ENCODE peak calls at places on chromosomes 16 and 17, in ten cellular contexts. T is skeletal muscle cell; V is mucosa of descending colon; F is GM23248; C is thoracic aorta; G is HFF-Myc; N is CD8-positive, alpha-beta memory T cell; H is fibroblast of the aortic adventitia; P is NB4; X is uterus. M is an unnamed sample.

GRCh38 chr17:55157165-55157564 is 107.6 kb upstream of the HLF start:
- DNase-seq in T (no peak), V (no peak), F (peak), C (no peak), G (no peak), N (no peak), H (no peak), P (no peak), X (no peak), M (peak)

GRCh38 chr16:81313731-81314602 is 795 bp upstream of the GAN start:
- DNase-seq in T (no peak), V (no peak), F (peak), C (no peak), G (no peak), N (no peak), H (peak), P (no peak), X (no peak), M (no peak)

GRCh38 chr16:27762441-27762840 is 212.5 kb downstream of the KATNIP start:
- DNase-seq in T (no peak), V (peak), F (peak), C (no peak), G (no peak), N (no peak), H (peak), P (no peak), X (no peak), M (no peak)

GRCh38 chr17:37719866-37720265 is 25.0 kb downstream of the HNF1B start:
- DNase-seq in T (no peak), V (no peak), F (no peak), C (no peak), G (no peak), N (no peak), H (no peak), P (no peak), X (no peak), M (no peak)

GRCh38 chr17:44934745-44935105 is 12.8 kb downstream of the KIF18B start:
- DNase-seq in T (no peak), V (no peak), F (no peak), C (no peak), G (no peak), N (no peak), H (no peak), P (no peak), X (no peak), M (no peak)

GRCh38 chr17:72397223-72397667 is 276.4 kb downstream of the SOX9 start:
- DNase-seq in T (no peak), V (no peak), F (no peak), C (no peak), G (no peak), N (no peak), H (no peak), P (no peak), X (no peak), M (no peak)

GRCh38 chr17:44389723-44390202 is 314 bp upstream of the ITGA2B start:
- DNase-seq in T (no peak), V (no peak), F (no peak), C (no peak), G (no peak), N (no peak), H (no peak), P (peak), X (no peak), M (no peak)

GRCh38 chr17:81480140-81480917 is 32.3 kb downstream of the ACTG1 start:
- DNase-seq in T (peak), V (no peak), F (peak), C (no peak), G (no peak), N (no peak), H (peak), P (no peak), X (no peak), M (no peak)

GRCh38 chr17:76232342-76232741 is 8.0 kb downstream of the RNF157 start:
- DNase-seq in T (no peak), V (no peak), F (peak), C (no peak), G (peak), N (no peak), H (peak), P (no peak), X (no peak), M (no peak)

GRCh38 chr17:21001813-21002221 is 41.0 kb downstream of the USP22 start:
- DNase-seq in T (no peak), V (peak), F (peak), C (no peak), G (no peak), N (no peak), H (no peak), P (no peak), X (no peak), M (no peak)

GRCh38 chr17:57708401-57708800 is 36.7 kb downstream of the CCDC182 start:
- DNase-seq in T (peak), V (no peak), F (peak), C (no peak), G (no peak), N (no peak), H (no peak), P (peak), X (no peak), M (no peak)

GRCh38 chr17:15467592-15467991 is at the start of gene CDRT4:
- DNase-seq in T (no peak), V (no peak), F (no peak), C (no peak), G (no peak), N (no peak), H (no peak), P (no peak), X (no peak), M (no peak)

GRCh38 chr16:89197633-89198416 is 2.5 kb downstream of the SLC22A31 start:
- DNase-seq in T (no peak), V (peak), F (no peak), C (no peak), G (no peak), N (no peak), H (no peak), P (no peak), X (no peak), M (no peak)

GRCh38 chr16:56425439-56425832 is at the start of gene AMFR:
- DNase-seq in T (peak), V (peak), F (peak), C (no peak), G (no peak), N (peak), H (peak), P (peak), X (peak), M (peak)

GRCh38 chr17:58658804-58659713 is 32.8 kb downstream of the TEX14 start:
- DNase-seq in T (peak), V (peak), F (peak), C (peak), G (peak), N (peak), H (peak), P (peak), X (peak), M (peak)

GRCh38 chr16:1244881-1245280 is 4.4 kb downstream of the TPSAB1 start:
- DNase-seq in T (no peak), V (no peak), F (no peak), C (no peak), G (no peak), N (no peak), H (no peak), P (peak), X (no peak), M (no peak)

GRCh38 chr16:64391009-64391663 is 730.7 kb downstream of the CDH11 start:
- DNase-seq in T (no peak), V (no peak), F (peak), C (no peak), G (no peak), N (no peak), H (peak), P (no peak), X (no peak), M (no peak)

GRCh38 chr17:57671546-57672204 is 73.4 kb downstream of the CCDC182 start:
- DNase-seq in T (peak), V (peak), F (peak), C (peak), G (no peak), N (peak), H (peak), P (peak), X (peak), M (peak)

GRCh38 chr16:3819741-3820724 is 60.5 kb downstream of the CREBBP start:
- DNase-seq in T (peak), V (no peak), F (peak), C (no peak), G (peak), N (no peak), H (peak), P (no peak), X (no peak), M (peak)

GRCh38 chr16:54460254-54460860 is 173.8 kb upstream of the IRX3 start:
- DNase-seq in T (no peak), V (no peak), F (peak), C (no peak), G (no peak), N (no peak), H (peak), P (no peak), X (no peak), M (no peak)

GRCh38 chr17:77496831-77497577 is 356.2 kb downstream of the SEC14L1 start:
- DNase-seq in T (no peak), V (no peak), F (no peak), C (no peak), G (no peak), N (no peak), H (no peak), P (no peak), X (peak), M (no peak)

GRCh38 chr16:80045944-80046660 is 445.6 kb upstream of the MAF start:
- DNase-seq in T (no peak), V (no peak), F (no peak), C (no peak), G (no peak), N (no peak), H (no peak), P (no peak), X (no peak), M (no peak)

GRCh38 chr17:16001498-16001897 is 1.9 kb downstream of the TTC19 start:
- DNase-seq in T (no peak), V (no peak), F (peak), C (no peak), G (no peak), N (no peak), H (peak), P (no peak), X (no peak), M (no peak)

GRCh38 chr16:4689864-4690704 is 3.3 kb upstream of the NUDT16L1 start:
- DNase-seq in T (no peak), V (peak), F (no peak), C (no peak), G (no peak), N (no peak), H (no peak), P (peak), X (no peak), M (no peak)

GRCh38 chr17:17670701-17671319 is 10.4 kb upstream of the RAI1 start:
- DNase-seq in T (no peak), V (no peak), F (no peak), C (no peak), G (no peak), N (no peak), H (no peak), P (no peak), X (no peak), M (no peak)

GRCh38 chr16:8885674-8886592 is 3.8 kb downstream of the LITAFD start:
- DNase-seq in T (no peak), V (peak), F (peak), C (no peak), G (no peak), N (no peak), H (peak), P (peak), X (no peak), M (no peak)

GRCh38 chr16:56606071-56606687 is 2.2 kb upstream of the MT2A start:
- DNase-seq in T (peak), V (no peak), F (peak), C (no peak), G (no peak), N (no peak), H (peak), P (no peak), X (peak), M (no peak)

GRCh38 chr17:4607773-4608187 is 23.5 kb downstream of the SMTNL2 start:
- DNase-seq in T (no peak), V (no peak), F (peak), C (no peak), G (no peak), N (no peak), H (peak), P (peak), X (peak), M (peak)

GRCh38 chr16:2910441-2910840 is 1.3 kb upstream of the FLYWCH1 start:
- DNase-seq in T (no peak), V (no peak), F (peak), C (no peak), G (no peak), N (no peak), H (peak), P (no peak), X (no peak), M (no peak)

GRCh38 chr16:46972429-46972970 is 974 bp downstream of the DNAJA2 start:
- DNase-seq in T (no peak), V (no peak), F (peak), C (no peak), G (no peak), N (no peak), H (peak), P (peak), X (no peak), M (no peak)

GRCh38 chr16:3553138-3553923 is 23.9 kb downstream of the NLRC3 start:
- DNase-seq in T (no peak), V (no peak), F (no peak), C (no peak), G (no peak), N (no peak), H (no peak), P (no peak), X (no peak), M (no peak)

DNA sequence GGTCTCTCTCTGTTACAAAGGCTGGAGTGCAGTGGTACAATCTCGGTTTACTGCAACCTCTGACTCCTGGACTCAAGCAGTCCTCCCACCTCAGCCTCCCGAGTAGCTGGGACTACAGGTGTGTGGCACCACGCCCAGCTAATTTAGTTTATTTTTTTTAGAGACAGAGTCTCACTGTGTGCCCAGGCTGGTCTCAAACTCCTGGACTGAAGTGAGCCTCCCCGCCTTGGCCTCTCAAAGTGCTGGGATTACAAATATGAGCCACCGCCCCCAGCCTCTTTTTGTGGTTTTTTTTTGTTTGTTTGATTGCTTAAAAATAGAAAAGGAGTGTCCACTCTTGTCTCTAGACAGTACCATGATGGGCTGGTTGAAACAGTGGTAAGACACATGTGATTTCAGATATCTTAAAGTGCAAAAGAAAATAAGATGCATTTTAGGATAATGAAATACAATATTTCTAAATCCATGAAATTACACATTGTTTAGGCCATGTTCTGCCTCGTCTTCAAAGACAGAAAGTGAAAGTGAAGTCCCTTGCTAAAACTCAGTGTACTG is 27.4 kb downstream of the KIAA0513 start:
- DNase-seq in T (no peak), V (no peak), F (no peak), C (no peak), G (no peak), N (no peak), H (no peak), P (no peak), X (no peak), M (no peak)
- H3K4me3 ChIP-seq in T (peak), V (no peak), F (peak), C (peak), G (no peak), N (peak), H (peak), P (peak), X (peak), M (no peak)

GRCh38 chr16:30561212-30561816 is 3.1 kb upstream of the ZNF764 start:
- DNase-seq in T (no peak), V (peak), F (no peak), C (no peak), G (no peak), N (no peak), H (no peak), P (no peak), X (peak), M (no peak)
- H3K4me3 ChIP-seq in T (peak), V (no peak), F (peak), C (peak), G (no peak), N (no peak), H (peak), P (no peak), X (peak), M (peak)

GRCh38 chr17:50943575-50943933 is 77.4 kb upstream of the TOB1 start:
- DNase-seq in T (no peak), V (no peak), F (no peak), C (no peak), G (no peak), N (no peak), H (no peak), P (no peak), X (no peak), M (no peak)

GRCh38 chr17:50944902-50945720 is 79.0 kb upstream of the TOB1 start:
- DNase-seq in T (no peak), V (no peak), F (no peak), C (no peak), G (no peak), N (no peak), H (no peak), P (no peak), X (no peak), M (no peak)

GRCh38 chr17:50945779-50946222 is 79.6 kb upstream of the TOB1 start:
- DNase-seq in T (no peak), V (no peak), F (no peak), C (no peak), G (no peak), N (no peak), H (no peak), P (no peak), X (no peak), M (no peak)

GRCh38 chr17:50946223-50946890 is 80.2 kb upstream of the TOB1 start:
- DNase-seq in T (no peak), V (peak), F (no peak), C (no peak), G (no peak), N (no peak), H (no peak), P (no peak), X (no peak), M (no peak)

GRCh38 chr17:50944054-50944901 is 78.1 kb upstream of the TOB1 start:
- DNase-seq in T (no peak), V (peak), F (peak), C (no peak), G (no peak), N (peak), H (no peak), P (peak), X (peak), M (no peak)
- H3K4me3 ChIP-seq in T (peak), V (peak), F (peak), C (peak), G (peak), N (peak), H (peak), P (no peak), X (peak), M (peak)

GRCh38 chr16:53041196-53041977 is 11.3 kb downstream of the CHD9NB start:
- DNase-seq in T (peak), V (peak), F (no peak), C (no peak), G (no peak), N (no peak), H (peak), P (peak), X (peak), M (no peak)
- H3K4me3 ChIP-seq in T (no peak), V (no peak), F (no peak), C (no peak), G (no peak), N (no peak), H (no peak), P (no peak), X (no peak), M (no peak)

DNA sequence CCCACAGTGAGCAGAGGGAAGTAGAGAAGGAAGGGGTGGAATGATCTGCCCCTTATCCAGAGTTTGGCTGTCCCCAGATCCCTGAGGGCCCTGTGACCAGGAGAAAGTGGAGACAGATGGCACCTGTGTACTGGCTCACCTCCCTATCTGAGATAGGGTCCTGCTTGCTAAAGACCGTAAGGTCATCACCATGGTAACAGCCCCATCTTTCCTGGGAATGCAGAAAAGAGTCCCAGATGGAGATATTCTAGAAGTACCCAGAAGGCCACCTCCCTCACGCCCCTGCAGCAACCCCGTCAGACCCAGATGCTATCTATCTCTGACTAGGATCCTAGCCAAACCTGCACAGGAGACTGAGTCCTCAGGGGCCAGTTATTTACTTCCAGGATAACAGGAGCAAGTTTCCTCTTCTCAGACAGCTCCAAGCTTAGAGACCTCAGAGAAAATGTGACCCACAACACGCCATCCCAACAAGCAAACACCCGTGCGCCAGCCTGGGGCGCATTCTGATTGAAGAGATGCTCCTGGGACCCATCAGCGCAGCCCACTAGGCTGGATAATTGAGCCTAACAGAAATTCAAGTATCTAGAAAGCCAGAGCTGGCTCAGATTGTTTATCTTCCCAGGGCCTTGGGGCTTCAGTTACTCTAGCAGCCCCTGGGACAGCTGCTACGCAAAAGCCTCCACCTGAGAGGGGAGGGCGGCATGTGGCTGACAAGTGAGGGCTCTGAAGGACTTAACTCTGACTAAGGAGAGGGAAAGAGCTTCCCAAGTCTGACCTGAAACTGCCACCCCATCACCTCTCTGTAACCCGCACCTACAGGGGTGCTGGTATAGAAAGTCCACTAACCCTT is 1.9 kb downstream of the ORMDL3 start:
- DNase-seq in T (no peak), V (no peak), F (no peak), C (no peak), G (no peak), N (no peak), H (peak), P (no peak), X (no peak), M (no peak)
- H3K4me3 ChIP-seq in T (peak), V (no peak), F (no peak), C (peak), G (peak), N (peak), H (peak), P (peak), X (no peak), M (no peak)

GRCh38 chr16:87948119-87948545 is 3.1 kb upstream of the BANP start:
- DNase-seq in T (no peak), V (no peak), F (no peak), C (no peak), G (no peak), N (no peak), H (no peak), P (no peak), X (no peak), M (no peak)
- H3K4me3 ChIP-seq in T (no peak), V (no peak), F (no peak), C (no peak), G (no peak), N (no peak), H (no peak), P (no peak), X (no peak), M (no peak)

DNA sequence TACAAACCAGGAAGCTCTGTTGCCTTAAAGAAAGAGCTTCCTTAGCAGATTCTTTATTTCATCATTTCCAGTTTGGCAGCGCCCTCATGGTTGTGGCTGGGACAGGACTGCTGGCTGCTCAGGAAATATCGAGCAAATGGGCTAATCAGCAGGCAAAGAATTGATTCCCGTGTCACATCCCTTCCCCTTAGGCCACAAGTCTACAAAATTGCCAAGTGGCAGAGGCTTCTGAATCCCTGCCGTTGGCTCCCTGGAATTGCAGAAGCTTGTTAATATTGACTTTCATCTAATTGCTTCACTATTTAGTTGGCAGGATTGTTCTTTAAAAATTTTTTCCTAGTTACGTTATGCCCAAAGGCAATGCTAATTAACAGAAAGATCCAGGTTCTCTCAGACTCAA is 456.3 kb upstream of the ERCC4 start:
- DNase-seq in T (no peak), V (no peak), F (no peak), C (no peak), G (no peak), N (no peak), H (no peak), P (no peak), X (no peak), M (no peak)
- H3K4me3 ChIP-seq in T (no peak), V (no peak), F (no peak), C (no peak), G (no peak), N (no peak), H (no peak), P (no peak), X (no peak), M (no peak)

M was measured in retinal pigment epithelial cell.